ENCODE peak calls at places on chromosomes 12 and 14, in ten cellular contexts. Q is kidney epithelial cell, H is ovary, J is epithelial cell of proximal tubule, W is fibroblast of pulmonary artery, Y is esophagus muscularis mucosa, N is epithelial cell of esophagus, R is GM12865, G is endodermal cell, K is LNCaP clone FGC. U is an unnamed sample.

GRCh38 chr14:105201156-105201927 is 20.2 kb upstream of the NUDT14 start:
- DNase-seq in Q (no peak), H (no peak), J (no peak), W (no peak), Y (no peak), N (no peak), R (no peak), G (peak), K (no peak), U (no peak)

GRCh38 chr14:74616996-74617700 is 5.1 kb upstream of the LTBP2 start:
- DNase-seq in Q (no peak), H (no peak), J (no peak), W (peak), Y (no peak), N (no peak), R (no peak), G (peak), K (no peak), U (no peak)

GRCh38 chr14:71492346-71492745 is 439.9 kb upstream of the RGS6 start:
- DNase-seq in Q (no peak), H (no peak), J (no peak), W (no peak), Y (no peak), N (no peak), R (no peak), G (no peak), K (no peak), U (no peak)

GRCh38 chr12:124621296-124621660 is 53.9 kb upstream of the NCOR2 start:
- DNase-seq in Q (no peak), H (peak), J (no peak), W (peak), Y (peak), N (peak), R (no peak), G (peak), K (no peak), U (no peak)

GRCh38 chr12:67661311-67662011 is 12.9 kb downstream of the DYRK2 start:
- DNase-seq in Q (no peak), H (no peak), J (no peak), W (no peak), Y (no peak), N (no peak), R (no peak), G (no peak), K (no peak), U (no peak)

GRCh38 chr12:101581190-101581589 is 13.6 kb upstream of the MYBPC1 start:
- DNase-seq in Q (no peak), H (no peak), J (no peak), W (no peak), Y (no peak), N (no peak), R (no peak), G (peak), K (no peak), U (no peak)

GRCh38 chr12:132533584-132533958 is 43.6 kb downstream of the FBRSL1 start:
- DNase-seq in Q (no peak), H (no peak), J (no peak), W (no peak), Y (no peak), N (no peak), R (no peak), G (no peak), K (no peak), U (no peak)

GRCh38 chr12:63144556-63144955 is 6.4 kb downstream of the AVPR1A start:
- DNase-seq in Q (no peak), H (no peak), J (no peak), W (no peak), Y (no peak), N (no peak), R (no peak), G (no peak), K (no peak), U (no peak)

GRCh38 chr14:105999361-106000028 is 473.1 kb downstream of the TMEM121 start:
- DNase-seq in Q (no peak), H (peak), J (no peak), W (peak), Y (peak), N (no peak), R (peak), G (peak), K (peak), U (peak)

GRCh38 chr12:53719649-53720048 is 7.6 kb downstream of the CALCOCO1 start:
- DNase-seq in Q (no peak), H (no peak), J (no peak), W (no peak), Y (no peak), N (peak), R (no peak), G (peak), K (no peak), U (no peak)

GRCh38 chr14:91416744-91417133 is 881 bp downstream of the CCDC88C start:
- DNase-seq in Q (no peak), H (no peak), J (no peak), W (no peak), Y (no peak), N (no peak), R (peak), G (peak), K (no peak), U (no peak)

GRCh38 chr12:14824012-14824634 is 10.1 kb upstream of the SMCO3 start:
- DNase-seq in Q (no peak), H (no peak), J (no peak), W (no peak), Y (no peak), N (peak), R (no peak), G (no peak), K (no peak), U (no peak)

GRCh38 chr12:101775814-101776213 is 36.6 kb upstream of the SYCP3 start:
- DNase-seq in Q (no peak), H (no peak), J (no peak), W (no peak), Y (no peak), N (no peak), R (no peak), G (no peak), K (no peak), U (no peak)

GRCh38 chr12:111753144-111753881 is 13.4 kb upstream of the ALDH2 start:
- DNase-seq in Q (no peak), H (peak), J (no peak), W (peak), Y (no peak), N (peak), R (peak), G (peak), K (no peak), U (no peak)

GRCh38 chr14:60349663-60350365 is 100.8 kb downstream of the PPM1A start:
- DNase-seq in Q (peak), H (no peak), J (peak), W (peak), Y (no peak), N (peak), R (peak), G (peak), K (peak), U (no peak)

GRCh38 chr12:95506707-95507523 is 33.0 kb downstream of the METAP2 start:
- DNase-seq in Q (no peak), H (no peak), J (no peak), W (no peak), Y (no peak), N (no peak), R (no peak), G (no peak), K (peak), U (no peak)

GRCh38 chr12:32139064-32139421 is 32.4 kb downstream of the BICD1 start:
- DNase-seq in Q (no peak), H (no peak), J (no peak), W (peak), Y (no peak), N (peak), R (peak), G (peak), K (no peak), U (peak)

GRCh38 chr12:131555866-131556265 is 155.0 kb upstream of the SFSWAP start:
- DNase-seq in Q (no peak), H (no peak), J (no peak), W (no peak), Y (no peak), N (no peak), R (no peak), G (no peak), K (no peak), U (no peak)

GRCh38 chr12:41167701-41168100 is 20.4 kb upstream of the PDZRN4 start:
- DNase-seq in Q (no peak), H (no peak), J (no peak), W (no peak), Y (peak), N (no peak), R (no peak), G (no peak), K (no peak), U (no peak)

GRCh38 chr14:105411017-105411941 is 8.3 kb upstream of the MTA1 start:
- DNase-seq in Q (no peak), H (no peak), J (no peak), W (peak), Y (no peak), N (peak), R (no peak), G (peak), K (no peak), U (no peak)

GRCh38 chr14:89146291-89146690 is 270.7 kb downstream of the FOXN3 start:
- DNase-seq in Q (peak), H (no peak), J (peak), W (no peak), Y (no peak), N (no peak), R (no peak), G (no peak), K (no peak), U (no peak)

GRCh38 chr14:35963209-35963608 is 137.1 kb downstream of the BRMS1L start:
- DNase-seq in Q (no peak), H (no peak), J (no peak), W (no peak), Y (no peak), N (peak), R (peak), G (no peak), K (no peak), U (no peak)

GRCh38 chr14:51479584-51480305 is 172.0 kb upstream of the FRMD6 start:
- DNase-seq in Q (peak), H (no peak), J (peak), W (peak), Y (no peak), N (peak), R (no peak), G (no peak), K (no peak), U (no peak)

GRCh38 chr12:52191841-52192791 is at the start of gene KRT80:
- DNase-seq in Q (peak), H (peak), J (peak), W (peak), Y (peak), N (peak), R (no peak), G (no peak), K (peak), U (no peak)

GRCh38 chr12:13027032-13027431 is 17.1 kb upstream of the FAM234B start:
- DNase-seq in Q (no peak), H (no peak), J (no peak), W (no peak), Y (no peak), N (no peak), R (no peak), G (no peak), K (no peak), U (no peak)

GRCh38 chr12:65533177-65533883 is 254.8 kb downstream of the MSRB3 start:
- DNase-seq in Q (no peak), H (no peak), J (no peak), W (peak), Y (no peak), N (no peak), R (no peak), G (no peak), K (no peak), U (no peak)

GRCh38 chr12:33663000-33663654 is 223.5 kb upstream of the SYT10 start:
- DNase-seq in Q (no peak), H (no peak), J (no peak), W (no peak), Y (no peak), N (no peak), R (no peak), G (peak), K (no peak), U (no peak)

GRCh38 chr12:88578821-88579518 is 1.3 kb downstream of the KITLG start:
- DNase-seq in Q (no peak), H (no peak), J (no peak), W (no peak), Y (no peak), N (peak), R (no peak), G (peak), K (no peak), U (no peak)

GRCh38 chr14:64718762-64719161 is 14.5 kb downstream of the PLEKHG3 start:
- DNase-seq in Q (no peak), H (no peak), J (no peak), W (no peak), Y (no peak), N (no peak), R (no peak), G (peak), K (no peak), U (no peak)

GRCh38 chr12:106248177-106248848 is 493 bp upstream of the CKAP4 start:
- DNase-seq in Q (no peak), H (peak), J (no peak), W (peak), Y (no peak), N (peak), R (peak), G (peak), K (no peak), U (no peak)

GRCh38 chr12:106248849-106249371 is 1.1 kb upstream of the CKAP4 start:
- DNase-seq in Q (no peak), H (no peak), J (no peak), W (peak), Y (no peak), N (peak), R (peak), G (peak), K (no peak), U (no peak)

GRCh38 chr12:106247731-106248176 is at the start of gene CKAP4:
- DNase-seq in Q (no peak), H (peak), J (no peak), W (peak), Y (no peak), N (peak), R (peak), G (peak), K (no peak), U (no peak)

GRCh38 chr12:106245767-106246166 is 2.1 kb downstream of the CKAP4 start:
- DNase-seq in Q (no peak), H (no peak), J (no peak), W (peak), Y (no peak), N (peak), R (no peak), G (peak), K (no peak), U (no peak)

GRCh38 chr12:106246891-106247730 is 709 bp downstream of the CKAP4 start:
- DNase-seq in Q (no peak), H (peak), J (no peak), W (peak), Y (no peak), N (peak), R (peak), G (peak), K (no peak), U (no peak)
- TF ChIP-seq CTCF in Q (no peak), H (no peak), J (no peak), W (no peak), Y (peak), N (no peak), R (peak), G (peak), K (peak), U (no peak)

DNA sequence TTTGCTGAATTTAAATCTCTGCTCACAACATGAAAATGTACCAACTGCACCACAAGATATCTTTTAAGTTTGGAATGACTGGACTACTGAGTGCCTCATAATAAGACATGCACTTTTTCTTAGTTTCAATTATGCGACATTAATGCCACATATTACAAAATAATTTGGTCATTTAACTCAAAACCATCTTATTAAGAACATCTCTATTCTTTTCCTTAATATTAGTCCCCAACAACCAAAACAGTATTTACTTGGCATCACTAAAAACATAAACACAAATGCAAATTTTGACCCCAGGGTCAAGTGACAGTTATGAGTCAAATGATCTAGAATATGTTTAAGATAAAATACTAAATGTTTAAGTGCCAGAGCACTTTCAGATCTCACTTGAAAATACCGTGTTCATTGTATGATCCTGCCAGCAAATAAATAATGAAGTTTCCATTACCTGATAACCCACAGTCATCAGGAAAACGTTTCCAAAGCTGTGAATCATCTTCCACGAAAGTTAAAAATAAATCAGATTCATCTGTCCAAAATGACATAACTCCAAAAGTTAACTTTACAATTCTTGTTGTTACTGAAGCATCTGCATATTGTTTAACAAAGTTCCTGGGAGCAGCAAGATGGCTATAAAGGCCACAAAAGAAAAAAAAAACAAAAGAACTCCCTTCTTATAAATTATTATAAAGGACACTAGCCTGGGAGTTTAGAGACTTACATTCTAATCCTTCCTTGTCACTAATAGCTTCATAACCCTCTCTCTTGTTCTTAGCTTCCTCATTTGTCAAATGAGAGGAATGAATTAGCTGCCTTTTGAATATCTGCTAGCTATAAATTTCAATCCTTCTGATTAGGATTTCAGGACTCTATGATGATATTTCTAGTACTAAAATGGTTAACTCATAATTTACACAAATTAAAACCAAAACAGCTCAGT is 30.5 kb upstream of the AP4S1 start:
- DNase-seq in Q (no peak), H (no peak), J (no peak), W (peak), Y (no peak), N (peak), R (peak), G (no peak), K (no peak), U (no peak)
- H3K4me3 ChIP-seq in Q (no peak), H (no peak), J (no peak), W (no peak), Y (no peak), N (no peak), R (no peak), G (no peak), K (no peak), U (no peak)

GRCh38 chr12:43551971-43552559 is at the start of gene ADAMTS20:
- DNase-seq in Q (no peak), H (no peak), J (no peak), W (peak), Y (no peak), N (peak), R (no peak), G (peak), K (no peak), U (no peak)
- TF ChIP-seq CTCF in Q (peak), H (no peak), J (no peak), W (no peak), Y (no peak), N (no peak), R (no peak), G (peak), K (no peak), U (no peak)

DNA sequence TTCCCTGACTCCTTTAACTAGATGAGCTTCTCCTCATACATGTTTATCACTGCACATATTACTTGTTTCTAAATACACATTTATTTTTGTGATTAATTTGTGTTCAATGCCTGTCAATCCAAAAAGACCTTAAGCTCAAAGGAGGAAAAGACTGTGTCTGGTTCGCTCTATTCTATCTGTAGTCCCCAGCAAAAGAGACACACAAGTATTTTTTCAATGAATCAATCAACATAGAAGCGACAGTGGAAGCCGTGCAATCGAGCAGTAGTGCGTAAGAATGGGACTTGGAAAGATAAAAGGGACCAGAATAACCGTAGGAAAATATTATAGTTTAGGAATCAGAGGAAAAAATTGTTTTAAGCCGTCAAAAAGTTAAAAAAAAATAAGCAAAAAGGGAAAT is 951 bp downstream of the WDHD1 start:
- DNase-seq in Q (no peak), H (no peak), J (no peak), W (no peak), Y (no peak), N (no peak), R (no peak), G (no peak), K (no peak), U (no peak)
- H3K4me3 ChIP-seq in Q (peak), H (peak), J (peak), W (peak), Y (peak), N (peak), R (peak), G (peak), K (peak), U (peak)